ENCODE peak calls at places on chromosome 12, in ten cellular contexts. S is heart left ventricle, K is HepG2, G is spleen, J is transverse colon, R is ovary, W is breast epithelium, Y is adrenal gland, A is uterus, E is A549. L is an unnamed sample.

GRCh38 chr12:92002673-92003382 is 142.8 kb downstream of the BTG1 start:
- DNase-seq in S (no peak), K (peak; percentile 4), G (no peak), J (no peak), R (peak; percentile 10), W (no peak), Y (no peak), A (no peak), E (no peak), L (no peak)

GRCh38 chr12:106030210-106031175 is 108.3 kb downstream of the NUAK1 start:
- DNase-seq in S (no peak), K (no peak), G (no peak), J (no peak), R (no peak), W (no peak), Y (no peak), A (peak; percentile 19), E (peak; percentile 83), L (no peak)

GRCh38 chr12:65592416-65592815 is 231.9 kb upstream of the HMGA2 start:
- DNase-seq in S (no peak), K (no peak), G (no peak), J (no peak), R (no peak), W (no peak), Y (no peak), A (no peak), E (no peak), L (no peak)

GRCh38 chr12:18897816-18898215 is 159.9 kb downstream of the CAPZA3 start:
- DNase-seq in S (no peak), K (no peak), G (no peak), J (no peak), R (no peak), W (no peak), Y (no peak), A (no peak), E (no peak), L (no peak)

GRCh38 chr12:129911437-129912049 is 7.7 kb upstream of the TMEM132D start:
- DNase-seq in S (peak; percentile 11), K (peak; percentile 30), G (no peak), J (peak; percentile 33), R (no peak), W (no peak), Y (peak; percentile 55), A (no peak), E (peak; percentile 59), L (peak; percentile 65)

GRCh38 chr12:121499929-121500793 is 80.7 kb downstream of the KDM2B start:
- DNase-seq in S (peak; percentile 74), K (peak; percentile 57), G (peak; percentile 94), J (peak; percentile 82), R (peak; percentile 71), W (peak; percentile 68), Y (peak; percentile 85), A (peak; percentile 80), E (peak; percentile 65), L (peak; percentile 71)

GRCh38 chr12:122515275-122515674 is 11.5 kb downstream of the RSRC2 start:
- DNase-seq in S (no peak), K (no peak), G (no peak), J (no peak), R (no peak), W (no peak), Y (no peak), A (no peak), E (no peak), L (no peak)

GRCh38 chr12:100824476-100824875 is 29.9 kb downstream of the ANO4 start:
- DNase-seq in S (no peak), K (no peak), G (no peak), J (no peak), R (no peak), W (no peak), Y (no peak), A (no peak), E (no peak), L (no peak)

GRCh38 chr12:11863988-11864387 is 206.8 kb upstream of the BCL2L14 start:
- DNase-seq in S (peak; percentile 55), K (no peak), G (no peak), J (no peak), R (no peak), W (no peak), Y (no peak), A (no peak), E (no peak), L (no peak)

GRCh38 chr12:9319842-9320173 is 111.6 kb upstream of the PZP start:
- DNase-seq in S (no peak), K (no peak), G (no peak), J (no peak), R (no peak), W (no peak), Y (no peak), A (no peak), E (no peak), L (no peak)

GRCh38 chr12:93537769-93538168 is 34.7 kb upstream of the SOCS2 start:
- DNase-seq in S (no peak), K (no peak), G (no peak), J (no peak), R (no peak), W (no peak), Y (no peak), A (no peak), E (no peak), L (no peak)

GRCh38 chr12:100141998-100142850 is 450 bp downstream of the BLTP3B start:
- DNase-seq in S (peak; percentile 36), K (peak; percentile 72), G (peak; percentile 93), J (peak; percentile 68), R (peak; percentile 47), W (peak; percentile 60), Y (peak; percentile 53), A (peak; percentile 46), E (peak; percentile 77), L (peak; percentile 66)

GRCh38 chr12:104928036-104928770 is 29.9 kb downstream of the SLC41A2 start:
- DNase-seq in S (no peak), K (no peak), G (no peak), J (no peak), R (no peak), W (no peak), Y (no peak), A (no peak), E (no peak), L (no peak)

GRCh38 chr12:46832084-46832704 is 6.4 kb upstream of the SLC38A4 start:
- DNase-seq in S (no peak), K (no peak), G (no peak), J (no peak), R (no peak), W (no peak), Y (no peak), A (no peak), E (no peak), L (peak; percentile 59)

GRCh38 chr12:87953257-87953860 is 75.8 kb downstream of the C12orf50 start:
- DNase-seq in S (no peak), K (peak; percentile 15), G (no peak), J (no peak), R (no peak), W (no peak), Y (no peak), A (no peak), E (peak; percentile 72), L (no peak)

GRCh38 chr12:6888360-6888759 is 15.3 kb upstream of the SPSB2 start:
- DNase-seq in S (no peak), K (no peak), G (no peak), J (no peak), R (no peak), W (no peak), Y (no peak), A (no peak), E (no peak), L (no peak)

GRCh38 chr12:87967871-87968270 is 61.3 kb downstream of the C12orf50 start:
- DNase-seq in S (no peak), K (no peak), G (no peak), J (no peak), R (no peak), W (no peak), Y (no peak), A (no peak), E (no peak), L (no peak)

GRCh38 chr12:103957865-103958388 is 7.7 kb upstream of the TDG start:
- DNase-seq in S (no peak), K (no peak), G (no peak), J (no peak), R (no peak), W (no peak), Y (no peak), A (no peak), E (no peak), L (no peak)

GRCh38 chr12:96906849-96907664 is at the start of gene NEDD1:
- DNase-seq in S (peak; percentile 87), K (peak; percentile 79), G (peak; percentile 97), J (peak; percentile 89), R (peak; percentile 82), W (peak; percentile 71), Y (peak; percentile 83), A (peak; percentile 86), E (peak; percentile 84), L (peak; percentile 89)
- TF ChIP-seq POLR2A in S (peak; percentile 80), K (peak; percentile 35), G (peak; percentile 24), J (peak; percentile 74), R (peak; percentile 59), W (peak; percentile 28), Y (no peak), A (peak; percentile 58), E (peak; percentile 74), L (peak; percentile 75)

GRCh38 chr12:109880049-109880931 is at the start of gene GLTP:
- DNase-seq in S (peak; percentile 89), K (peak; percentile 58), G (peak; percentile 97), J (peak; percentile 90), R (peak; percentile 76), W (peak; percentile 82), Y (peak; percentile 80), A (peak; percentile 87), E (peak; percentile 78), L (peak; percentile 91)
- TF ChIP-seq CTCF in S (peak; percentile 59), K (peak; percentile 59), G (peak; percentile 37), J (peak; percentile 55), R (peak; percentile 91), W (no peak), Y (no peak), A (peak; percentile 99), E (peak; percentile 89), L (peak; percentile 50)

DNA sequence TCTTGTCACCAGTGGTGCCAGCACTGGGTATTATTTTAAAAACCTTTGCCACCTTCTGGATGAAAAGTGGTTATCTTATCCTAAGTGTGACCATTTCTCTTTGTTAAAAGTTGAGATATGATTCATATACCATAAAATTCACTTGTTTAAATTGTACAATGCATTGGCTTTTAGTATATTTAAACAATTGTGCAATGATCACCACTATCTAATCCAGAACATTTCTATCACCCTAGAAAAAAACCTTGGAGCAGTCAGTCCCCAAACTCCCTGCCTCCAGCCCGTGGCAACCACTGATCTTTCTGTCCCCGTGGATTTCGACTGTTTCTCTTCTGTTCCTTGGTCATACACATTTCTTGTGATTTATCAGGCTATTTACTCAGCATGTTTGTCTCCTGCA is 28.3 kb downstream of the SH2B3 start:
- DNase-seq in S (no peak), K (no peak), G (no peak), J (no peak), R (no peak), W (no peak), Y (no peak), A (no peak), E (no peak), L (no peak)
- H3K4me1 ChIP-seq in S (peaks cover 97% of the 10 kb centered on the region), K (peaks cover 26% of the 10 kb centered on the region), G (peaks cover 100% of the 10 kb centered on the region), J (peaks cover 95% of the 10 kb centered on the region), R (peaks cover 20% of the 10 kb centered on the region), W (no peaks in the 10 kb centered on the region), Y (peaks cover 86% of the 10 kb centered on the region), A (peaks cover 38% of the 10 kb centered on the region), E (peaks cover 33% of the 10 kb centered on the region), L (peaks cover 70% of the 10 kb centered on the region)

DNA sequence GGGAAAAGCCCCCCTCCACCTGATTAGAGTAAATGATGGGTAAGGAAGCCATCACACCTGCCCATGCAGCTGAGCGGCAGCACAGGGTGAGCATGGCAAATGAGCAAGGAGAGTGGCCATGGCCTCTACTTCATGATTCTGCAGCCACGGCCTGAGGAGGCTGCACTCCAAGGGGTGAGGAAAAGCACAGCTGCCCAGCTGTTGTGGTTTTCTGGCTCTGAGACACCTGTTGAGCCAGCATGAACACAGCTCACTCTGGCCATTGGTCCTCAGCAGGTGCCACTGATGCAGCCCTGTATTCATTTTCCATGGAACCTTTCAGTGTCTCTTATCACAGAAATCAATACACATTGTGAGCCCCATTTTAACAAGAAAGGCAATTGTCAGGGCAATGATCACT is 707.2 kb downstream of the AACS start:
- DNase-seq in S (no peak), K (no peak), G (no peak), J (no peak), R (no peak), W (no peak), Y (no peak), A (no peak), E (no peak), L (no peak)
- TF ChIP-seq POLR2A in S (no peak), K (no peak), G (no peak), J (no peak), R (no peak), W (no peak), Y (no peak), A (no peak), E (no peak), L (no peak)

L was measured in right lobe of liver.